ENCODE peak calls at places on chromosome 1, in nine cellular contexts. One of them, this sample, is unnamed.

GRCh38 chr1:48823161-48823560 is 46.5 kb upstream of the BEND5 start:
- DNase-seq in HFF-Myc: no peak
- DNase-seq in WERI-Rb-1: no peak
- DNase-seq in fibroblast of mammary gland: no peak
- DNase-seq in AG09319: no peak
- DNase-seq in epithelial cell of esophagus: no peak
- DNase-seq in transverse colon: peak; percentile 18
- DNase-seq in HepG2: no peak
- DNase-seq in adrenal gland: no peak
- DNase-seq in this sample: no peak

GRCh38 chr1:25700626-25701025 is 84.0 kb downstream of the MAN1C1 start:
- DNase-seq in WERI-Rb-1: peak; percentile 64
- DNase-seq in AG09319: no peak
- DNase-seq in adrenal gland: no peak
- DNase-seq in transverse colon: no peak
- DNase-seq in epithelial cell of esophagus: no peak
- DNase-seq in fibroblast of mammary gland: no peak
- DNase-seq in HepG2: no peak
- DNase-seq in HFF-Myc: no peak
- DNase-seq in this sample: no peak

GRCh38 chr1:42938596-42939184 is 20.0 kb downstream of the SLC2A1 start:
- DNase-seq in adrenal gland: no peak
- DNase-seq in HepG2: no peak
- DNase-seq in epithelial cell of esophagus: no peak
- DNase-seq in AG09319: no peak
- DNase-seq in WERI-Rb-1: no peak
- DNase-seq in fibroblast of mammary gland: no peak
- DNase-seq in transverse colon: no peak
- DNase-seq in HFF-Myc: no peak
- DNase-seq in this sample: no peak

GRCh38 chr1:40794915-40795715 is 11.5 kb downstream of the KCNQ4 start:
- DNase-seq in AG09319: no peak
- DNase-seq in adrenal gland: no peak
- DNase-seq in HFF-Myc: no peak
- DNase-seq in transverse colon: no peak
- DNase-seq in HepG2: no peak
- DNase-seq in WERI-Rb-1: no peak
- DNase-seq in fibroblast of mammary gland: no peak
- DNase-seq in epithelial cell of esophagus: no peak
- DNase-seq in this sample: no peak

GRCh38 chr1:183896466-183897026 is 91.6 kb downstream of the RGL1 start:
- DNase-seq in WERI-Rb-1: no peak
- DNase-seq in epithelial cell of esophagus: no peak
- DNase-seq in transverse colon: no peak
- DNase-seq in AG09319: no peak
- DNase-seq in HepG2: no peak
- DNase-seq in fibroblast of mammary gland: peak; percentile 93
- DNase-seq in HFF-Myc: peak; percentile 47
- DNase-seq in adrenal gland: no peak
- DNase-seq in this sample: no peak

GRCh38 chr1:203796223-203796747 is 862 bp downstream of the ZBED6 start:
- DNase-seq in AG09319: no peak
- DNase-seq in adrenal gland: peak; percentile 43
- DNase-seq in transverse colon: peak; percentile 36
- DNase-seq in epithelial cell of esophagus: peak; percentile 36
- DNase-seq in HFF-Myc: no peak
- DNase-seq in WERI-Rb-1: peak; percentile 62
- DNase-seq in HepG2: peak; percentile 20
- DNase-seq in fibroblast of mammary gland: peak; percentile 33
- DNase-seq in this sample: no peak

GRCh38 chr1:51302746-51303145 is 27.6 kb downstream of the TTC39A start:
- DNase-seq in HepG2: no peak
- DNase-seq in HFF-Myc: no peak
- DNase-seq in WERI-Rb-1: no peak
- DNase-seq in transverse colon: no peak
- DNase-seq in adrenal gland: no peak
- DNase-seq in epithelial cell of esophagus: no peak
- DNase-seq in AG09319: no peak
- DNase-seq in fibroblast of mammary gland: no peak
- DNase-seq in this sample: no peak

GRCh38 chr1:64917328-64917861 is 49.0 kb downstream of the JAK1 start:
- DNase-seq in transverse colon: peak; percentile 42
- DNase-seq in fibroblast of mammary gland: peak; percentile 99
- DNase-seq in AG09319: peak; percentile 94
- DNase-seq in adrenal gland: no peak
- DNase-seq in WERI-Rb-1: no peak
- DNase-seq in HFF-Myc: peak; percentile 89
- DNase-seq in HepG2: peak; percentile 60
- DNase-seq in epithelial cell of esophagus: peak; percentile 89
- DNase-seq in this sample: peak; percentile 99

GRCh38 chr1:57464756-57465155 is 40.9 kb upstream of the DAB1 start:
- DNase-seq in epithelial cell of esophagus: no peak
- DNase-seq in HepG2: peak; percentile 90
- DNase-seq in AG09319: no peak
- DNase-seq in HFF-Myc: no peak
- DNase-seq in adrenal gland: no peak
- DNase-seq in fibroblast of mammary gland: no peak
- DNase-seq in WERI-Rb-1: no peak
- DNase-seq in transverse colon: no peak
- DNase-seq in this sample: no peak

GRCh38 chr1:25573591-25573930 is 30.2 kb downstream of the LDLRAP1 start:
- DNase-seq in epithelial cell of esophagus: peak; percentile 50
- DNase-seq in AG09319: no peak
- DNase-seq in transverse colon: peak; percentile 39
- DNase-seq in WERI-Rb-1: peak; percentile 47
- DNase-seq in HFF-Myc: no peak
- DNase-seq in adrenal gland: no peak
- DNase-seq in fibroblast of mammary gland: no peak
- DNase-seq in HepG2: peak; percentile 34
- DNase-seq in this sample: no peak

GRCh38 chr1:216184281-216184680 is 239.0 kb downstream of the USH2A start:
- DNase-seq in AG09319: no peak
- DNase-seq in fibroblast of mammary gland: no peak
- DNase-seq in transverse colon: no peak
- DNase-seq in HepG2: no peak
- DNase-seq in adrenal gland: no peak
- DNase-seq in epithelial cell of esophagus: no peak
- DNase-seq in HFF-Myc: no peak
- DNase-seq in WERI-Rb-1: no peak
- DNase-seq in this sample: no peak

GRCh38 chr1:154607748-154608521 is at the start of gene ADAR:
- DNase-seq in transverse colon: peak; percentile 92
- DNase-seq in HFF-Myc: peak; percentile 85
- DNase-seq in epithelial cell of esophagus: peak; percentile 97
- DNase-seq in fibroblast of mammary gland: peak; percentile 98
- DNase-seq in AG09319: peak; percentile 97
- DNase-seq in WERI-Rb-1: peak; percentile 94
- DNase-seq in adrenal gland: peak; percentile 90
- DNase-seq in HepG2: peak; percentile 93
- DNase-seq in this sample: peak; percentile 96

GRCh38 chr1:47881505-47882442 is 115.4 kb downstream of the TRABD2B start:
- DNase-seq in fibroblast of mammary gland: peak; percentile 8
- DNase-seq in adrenal gland: no peak
- DNase-seq in epithelial cell of esophagus: peak; percentile 47
- DNase-seq in WERI-Rb-1: peak; percentile 40
- DNase-seq in HFF-Myc: peak; percentile 88
- DNase-seq in HepG2: no peak
- DNase-seq in transverse colon: no peak
- DNase-seq in AG09319: peak; percentile 18
- DNase-seq in this sample: no peak

GRCh38 chr1:215539803-215540575 is 27.1 kb upstream of the KCTD3 start:
- DNase-seq in fibroblast of mammary gland: peak; percentile 78
- DNase-seq in HFF-Myc: peak; percentile 32
- DNase-seq in adrenal gland: peak; percentile 55
- DNase-seq in epithelial cell of esophagus: no peak
- DNase-seq in AG09319: no peak
- DNase-seq in HepG2: no peak
- DNase-seq in transverse colon: peak; percentile 18
- DNase-seq in WERI-Rb-1: no peak
- DNase-seq in this sample: no peak

GRCh38 chr1:53175302-53175913 is 21.2 kb upstream of the CPT2 start:
- DNase-seq in epithelial cell of esophagus: no peak
- DNase-seq in HepG2: no peak
- DNase-seq in adrenal gland: no peak
- DNase-seq in transverse colon: no peak
- DNase-seq in HFF-Myc: no peak
- DNase-seq in WERI-Rb-1: no peak
- DNase-seq in fibroblast of mammary gland: peak; percentile 68
- DNase-seq in AG09319: no peak
- DNase-seq in this sample: no peak

GRCh38 chr1:186680031-186681012 is at the start of gene PTGS2:
- DNase-seq in transverse colon: peak; percentile 71
- DNase-seq in HepG2: no peak
- DNase-seq in adrenal gland: peak; percentile 50
- DNase-seq in AG09319: peak; percentile 86
- DNase-seq in fibroblast of mammary gland: peak; percentile 95
- DNase-seq in HFF-Myc: peak; percentile 96
- DNase-seq in WERI-Rb-1: peak; percentile 77
- DNase-seq in epithelial cell of esophagus: peak; percentile 98
- DNase-seq in this sample: peak; percentile 86

GRCh38 chr1:186681136-186681535 is 913 bp upstream of the PTGS2 start:
- DNase-seq in adrenal gland: no peak
- DNase-seq in WERI-Rb-1: no peak
- DNase-seq in epithelial cell of esophagus: no peak
- DNase-seq in HFF-Myc: no peak
- DNase-seq in AG09319: no peak
- DNase-seq in fibroblast of mammary gland: peak; percentile 10
- DNase-seq in HepG2: no peak
- DNase-seq in transverse colon: no peak
- DNase-seq in this sample: no peak

GRCh38 chr1:186683637-186684410 is 3.6 kb upstream of the PTGS2 start:
- DNase-seq in transverse colon: no peak
- DNase-seq in WERI-Rb-1: no peak
- DNase-seq in HepG2: no peak
- DNase-seq in AG09319: no peak
- DNase-seq in HFF-Myc: no peak
- DNase-seq in fibroblast of mammary gland: no peak
- DNase-seq in adrenal gland: no peak
- DNase-seq in epithelial cell of esophagus: no peak
- DNase-seq in this sample: no peak

GRCh38 chr1:186681806-186682205 is 1.6 kb upstream of the PTGS2 start:
- DNase-seq in HepG2: no peak
- DNase-seq in WERI-Rb-1: no peak
- DNase-seq in transverse colon: no peak
- DNase-seq in adrenal gland: no peak
- DNase-seq in AG09319: peak; percentile 15
- DNase-seq in HFF-Myc: no peak
- DNase-seq in fibroblast of mammary gland: peak; percentile 57
- DNase-seq in epithelial cell of esophagus: peak; percentile 71
- DNase-seq in this sample: no peak

GRCh38 chr1:186682721-186683120 is 2.5 kb upstream of the PTGS2 start:
- DNase-seq in WERI-Rb-1: no peak
- DNase-seq in AG09319: peak; percentile 14
- DNase-seq in fibroblast of mammary gland: peak; percentile 64
- DNase-seq in HFF-Myc: no peak
- DNase-seq in epithelial cell of esophagus: peak; percentile 30
- DNase-seq in transverse colon: no peak
- DNase-seq in adrenal gland: no peak
- DNase-seq in HepG2: no peak
- DNase-seq in this sample: peak; percentile 35
- TF ChIP-seq CTCF in WERI-Rb-1: no peak
- TF ChIP-seq CTCF in AG09319: peak; percentile 50
- TF ChIP-seq CTCF in fibroblast of mammary gland: peak; percentile 58
- TF ChIP-seq CTCF in HFF-Myc: peak; percentile 12
- TF ChIP-seq CTCF in epithelial cell of esophagus: peak; percentile 38
- TF ChIP-seq CTCF in transverse colon: peak; percentile 8
- TF ChIP-seq CTCF in adrenal gland: peak; percentile 14
- TF ChIP-seq CTCF in HepG2: no peak
- TF ChIP-seq CTCF in this sample: peak; percentile 8

GRCh38 chr1:148383966-148384365 is 99.1 kb downstream of the PPIAL4G start:
- DNase-seq in fibroblast of mammary gland: no peak
- DNase-seq in adrenal gland: no peak
- DNase-seq in AG09319: no peak
- DNase-seq in HFF-Myc: no peak
- DNase-seq in epithelial cell of esophagus: peak; percentile 54
- DNase-seq in HepG2: no peak
- DNase-seq in transverse colon: no peak
- DNase-seq in WERI-Rb-1: no peak
- DNase-seq in this sample: no peak
- TF ChIP-seq CTCF in fibroblast of mammary gland: no peak
- TF ChIP-seq CTCF in adrenal gland: no peak
- TF ChIP-seq CTCF in AG09319: no peak
- TF ChIP-seq CTCF in HFF-Myc: no peak
- TF ChIP-seq CTCF in epithelial cell of esophagus: no peak
- TF ChIP-seq CTCF in HepG2: peak; percentile 36
- TF ChIP-seq CTCF in transverse colon: no peak
- TF ChIP-seq CTCF in WERI-Rb-1: peak; percentile 28
- TF ChIP-seq CTCF in this sample: no peak

DNA sequence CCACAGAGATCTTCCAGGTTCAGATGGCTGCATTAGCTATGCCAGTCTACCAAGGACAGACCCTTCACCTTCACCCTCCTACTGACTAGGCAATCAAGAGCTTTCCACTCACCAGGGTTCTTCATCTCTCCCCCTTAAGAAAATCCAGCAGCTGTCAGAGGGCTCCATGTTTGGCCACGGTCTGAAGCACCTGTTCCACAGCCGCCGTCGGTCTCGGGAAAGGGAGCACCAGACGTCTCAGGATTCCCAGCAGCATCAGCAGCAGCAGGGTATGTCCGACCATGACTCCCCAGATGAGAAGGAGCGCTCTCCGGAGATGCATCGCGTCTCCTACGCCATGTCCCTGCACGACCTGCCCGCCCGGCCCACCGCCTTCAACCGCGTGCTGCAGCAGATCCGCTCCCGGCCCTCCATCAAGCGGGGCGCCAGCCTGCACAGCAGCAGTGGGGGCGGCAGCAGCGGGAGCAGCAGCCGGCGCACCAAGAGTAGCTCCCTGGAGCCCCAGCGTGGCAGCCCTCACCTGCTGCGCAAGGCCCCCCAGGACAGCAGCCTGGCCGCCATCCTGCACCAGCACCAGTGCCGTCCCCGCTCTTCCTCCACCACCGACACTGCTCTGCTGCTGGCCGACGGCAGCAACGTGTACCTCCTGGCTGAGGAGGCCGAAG is 13.8 kb downstream of the TMCC2 start:
- DNase-seq in fibroblast of mammary gland: no peak
- DNase-seq in HepG2: no peak
- DNase-seq in HFF-Myc: no peak
- DNase-seq in epithelial cell of esophagus: no peak
- DNase-seq in WERI-Rb-1: no peak
- DNase-seq in AG09319: no peak
- DNase-seq in transverse colon: no peak
- DNase-seq in adrenal gland: no peak
- DNase-seq in this sample: no peak
- TF ChIP-seq CTCF in fibroblast of mammary gland: no peak
- TF ChIP-seq CTCF in HepG2: no peak
- TF ChIP-seq CTCF in HFF-Myc: no peak
- TF ChIP-seq CTCF in epithelial cell of esophagus: no peak
- TF ChIP-seq CTCF in WERI-Rb-1: no peak
- TF ChIP-seq CTCF in AG09319: no peak
- TF ChIP-seq CTCF in transverse colon: no peak
- TF ChIP-seq CTCF in adrenal gland: no peak
- TF ChIP-seq CTCF in this sample: no peak

GRCh38 chr1:167052389-167052788 is 37.8 kb downstream of the GPA33 start:
- DNase-seq in epithelial cell of esophagus: peak; percentile 15
- DNase-seq in transverse colon: no peak
- DNase-seq in WERI-Rb-1: peak; percentile 29
- DNase-seq in HepG2: peak; percentile 31
- DNase-seq in adrenal gland: no peak
- DNase-seq in fibroblast of mammary gland: no peak
- DNase-seq in AG09319: no peak
- DNase-seq in HFF-Myc: no peak
- DNase-seq in this sample: no peak
- TF ChIP-seq CTCF in epithelial cell of esophagus: peak; percentile 53
- TF ChIP-seq CTCF in transverse colon: peak; percentile 13
- TF ChIP-seq CTCF in WERI-Rb-1: peak; percentile 66
- TF ChIP-seq CTCF in HepG2: peak; percentile 43
- TF ChIP-seq CTCF in adrenal gland: no peak
- TF ChIP-seq CTCF in fibroblast of mammary gland: peak; percentile 49
- TF ChIP-seq CTCF in AG09319: peak; percentile 38
- TF ChIP-seq CTCF in HFF-Myc: peak; percentile 38
- TF ChIP-seq CTCF in this sample: peak; percentile 54